ENCODE peak calls at places on chromosome 4, in four cellular contexts. I, N, S and T are unnamed samples.

GRCh38 chr4:140085062-140085622 is 68.8 kb downstream of the MAML3 start:
- DNase-seq in I (peak), S (no peak), N (no peak), T (no peak)

GRCh38 chr4:134202557-134202956 is 968 bp upstream of the PABPC4L start:
- DNase-seq in S (no peak), N (no peak), I (peak), T (no peak)

GRCh38 chr4:55051532-55051931 is 73.9 kb downstream of the KDR start:
- DNase-seq in I (no peak), S (no peak), N (no peak), T (no peak)

GRCh38 chr4:41844327-41844726 is 90.9 kb upstream of the TMEM33 start:
- DNase-seq in I (no peak), S (no peak), N (no peak), T (no peak)

GRCh38 chr4:123505457-123506310 is 109.1 kb downstream of the SPRY1 start:
- DNase-seq in I (peak), S (peak), N (no peak), T (peak)

GRCh38 chr4:149512489-149512888 is 303.2 kb downstream of the IQCM start:
- DNase-seq in N (no peak), I (peak), S (no peak), T (no peak)

GRCh38 chr4:135604531-135604930 is 1402.9 kb upstream of the PABPC4L start:
- DNase-seq in I (no peak), S (no peak), N (no peak), T (no peak)

GRCh38 chr4:40194602-40195161 is 2.1 kb upstream of the RHOH start:
- DNase-seq in N (peak), I (peak), S (no peak), T (peak)

GRCh38 chr4:64014647-64015046 is 394.6 kb downstream of the TECRL start:
- DNase-seq in N (no peak), S (no peak), I (no peak), T (no peak)